ENCODE peak calls at places on chromosomes 4 and X, in nine cellular contexts. U is kidney tubule cell, C is lower leg skin, N is naive B cell, D is EH, J is PC-3, O is NCI-H2081, K is NCI-H460, I is COR-L47. E is an unnamed sample.

GRCh38 chr4:129189630-129190029 is 93.7 kb downstream of the C4orf33 start:
- DNase-seq in U (no peak), C (no peak), N (no peak), D (no peak), J (no peak), O (no peak), K (no peak), I (no peak), E (no peak)

GRCh38 chr4:56570041-56570440 is 64.5 kb downstream of the ARL9 start:
- DNase-seq in U (no peak), C (no peak), N (no peak), D (peak; percentile 13), J (peak; percentile 46), O (no peak), K (no peak), I (no peak), E (no peak)

GRCh38 chr4:7687796-7688195 is 251.9 kb downstream of the AFAP1 start:
- DNase-seq in U (no peak), C (no peak), N (no peak), D (no peak), J (no peak), O (no peak), K (no peak), I (no peak), E (no peak)

GRCh38 chrX:70806081-70806480 is 102.4 kb downstream of the TEX11 start:
- DNase-seq in U (no peak), C (no peak), N (no peak), D (no peak), J (no peak), O (no peak), K (no peak), I (no peak), E (no peak)

GRCh38 chrX:69101655-69102251 is 63.5 kb downstream of the PJA1 start:
- DNase-seq in U (no peak), C (no peak), N (no peak), D (no peak), J (no peak), O (no peak), K (no peak), I (no peak), E (no peak)

GRCh38 chrX:56798866-56799864 is 70.1 kb downstream of the NBDY start:
- DNase-seq in U (peak; percentile 27), C (no peak), N (no peak), D (no peak), J (no peak), O (peak; percentile 17), K (no peak), I (no peak), E (no peak)

GRCh38 chr4:154622598-154622997 is 10.1 kb upstream of the FGG start:
- DNase-seq in U (peak; percentile 59), C (no peak), N (peak; percentile 41), D (peak; percentile 34), J (peak; percentile 76), O (peak; percentile 19), K (peak; percentile 44), I (peak; percentile 39), E (no peak)

GRCh38 chrX:99480728-99481127 is 929.3 kb downstream of the PCDH19 start:
- DNase-seq in U (no peak), C (no peak), N (no peak), D (no peak), J (no peak), O (no peak), K (no peak), I (no peak), E (no peak)

GRCh38 chr4:41098093-41098492 is 116.2 kb downstream of the APBB2 start:
- DNase-seq in U (no peak), C (no peak), N (no peak), D (no peak), J (no peak), O (no peak), K (no peak), I (no peak), E (no peak)

GRCh38 chr4:60992037-60992436 is 208.1 kb upstream of the ADGRL3 start:
- DNase-seq in U (no peak), C (no peak), N (no peak), D (no peak), J (peak; percentile 91), O (no peak), K (no peak), I (no peak), E (no peak)

GRCh38 chrX:97389761-97390192 is 506.1 kb downstream of the RPA4 start:
- DNase-seq in U (peak; percentile 91), C (no peak), N (no peak), D (peak; percentile 78), J (peak; percentile 68), O (no peak), K (peak; percentile 28), I (no peak), E (no peak)

GRCh38 chrX:144681501-144681900 is 565.8 kb upstream of the SPANXN1 start:
- DNase-seq in U (peak; percentile 2), C (no peak), N (no peak), D (no peak), J (peak; percentile 73), O (no peak), K (no peak), I (no peak), E (no peak)

GRCh38 chr4:31037714-31038113 is 317.5 kb downstream of the PCDH7 start:
- DNase-seq in U (no peak), C (no peak), N (no peak), D (no peak), J (no peak), O (no peak), K (no peak), I (no peak), E (no peak)

GRCh38 chrX:18422325-18422724 is 3.1 kb upstream of the CDKL5 start:
- DNase-seq in U (peak; percentile 88), C (no peak), N (no peak), D (peak; percentile 94), J (peak; percentile 76), O (no peak), K (peak; percentile 80), I (no peak), E (no peak)

GRCh38 chr4:7772708-7773385 is 166.8 kb downstream of the AFAP1 start:
- DNase-seq in U (peak; percentile 33), C (no peak), N (no peak), D (peak; percentile 37), J (no peak), O (no peak), K (no peak), I (no peak), E (no peak)

GRCh38 chr4:119833611-119834010 is 205.0 kb upstream of the PDE5A start:
- DNase-seq in U (no peak), C (no peak), N (no peak), D (peak; percentile 48), J (no peak), O (no peak), K (no peak), I (no peak), E (no peak)

GRCh38 chr4:41670530-41670929 is 78.0 kb downstream of the PHOX2B start:
- DNase-seq in U (no peak), C (no peak), N (no peak), D (no peak), J (no peak), O (peak; percentile 59), K (no peak), I (peak; percentile 35), E (no peak)